ENCODE peak calls at places on chromosomes 16 and 17, in four cellular contexts. X is HEK293T, O is K562, U is HepG2. W is an unnamed sample.

GRCh38 chr16:57539072-57539796 is 2.9 kb upstream of the CCDC102A start:
- DNase-seq in X (no peak), O (no peak), U (no peak), W (no peak)

GRCh38 chr17:27674335-27674734 is 43.3 kb downstream of the LGALS9 start:
- DNase-seq in X (no peak), O (no peak), U (no peak), W (no peak)

GRCh38 chr16:8848939-8849391 is 19.8 kb downstream of the CARHSP1 start:
- DNase-seq in X (no peak), O (no peak), U (no peak), W (no peak)

GRCh38 chr16:67226295-67226803 is 581 bp upstream of the TMEM208 start:
- DNase-seq in X (no peak), O (no peak), U (no peak), W (no peak)

GRCh38 chr17:54678158-54678557 is 222.5 kb upstream of the TOM1L1 start:
- DNase-seq in X (no peak), O (no peak), U (no peak), W (no peak)

GRCh38 chr16:27333549-27333948 is 19.8 kb downstream of the IL4R start:
- DNase-seq in X (no peak), O (no peak), U (no peak), W (no peak)

GRCh38 chr17:50363217-50364060 is 9.5 kb downstream of the MRPL27 start:
- DNase-seq in X (no peak), O (no peak), U (peak; percentile 46), W (peak; percentile 82)

GRCh38 chr16:29940656-29941055 is 14.6 kb upstream of the KCTD13 start:
- DNase-seq in X (no peak), O (no peak), U (no peak), W (no peak)

GRCh38 chr16:64250866-64251265 is 871.0 kb downstream of the CDH11 start:
- DNase-seq in X (no peak), O (no peak), U (no peak), W (no peak)

GRCh38 chr16:85233520-85233919 is 121.2 kb upstream of the CIBAR2 start:
- DNase-seq in X (no peak), O (no peak), U (no peak), W (no peak)

GRCh38 chr16:67672739-67673662 is 6.4 kb downstream of the C16orf86 start:
- DNase-seq in X (peak; percentile 74), O (peak; percentile 80), U (peak; percentile 72), W (peak; percentile 79)

GRCh38 chr16:47928008-47928407 is 227.8 kb downstream of the ABCC12 start:
- DNase-seq in X (no peak), O (no peak), U (peak; percentile 44), W (peak; percentile 31)

GRCh38 chr16:84585886-84586285 is 32.0 kb downstream of the COTL1 start:
- DNase-seq in X (peak; percentile 53), O (peak; percentile 72), U (no peak), W (peak; percentile 77)

GRCh38 chr17:57501016-57501415 is 244.1 kb downstream of the CCDC182 start:
- DNase-seq in X (no peak), O (no peak), U (no peak), W (no peak)

GRCh38 chr17:30336369-30337171 is 2.7 kb upstream of the TMIGD1 start:
- DNase-seq in X (peak; percentile 49), O (peak; percentile 69), U (peak; percentile 95), W (peak; percentile 62)

GRCh38 chr16:48535831-48536599 is 74.0 kb downstream of the N4BP1 start:
- DNase-seq in X (no peak), O (no peak), U (peak; percentile 21), W (no peak)

GRCh38 chr17:65552214-65552613 is 9.2 kb downstream of the AXIN2 start:
- DNase-seq in X (no peak), O (no peak), U (no peak), W (no peak)

GRCh38 chr17:80871341-80871740 is 120.3 kb upstream of the CHMP6 start:
- DNase-seq in X (no peak), O (no peak), U (no peak), W (peak; percentile 8)

GRCh38 chr17:50620848-50621247 is 13.8 kb upstream of the ABCC3 start:
- DNase-seq in X (peak; percentile 59), O (peak; percentile 51), U (no peak), W (peak; percentile 75)

GRCh38 chr16:87183647-87184046 is 133.5 kb downstream of the C16orf95 start:
- DNase-seq in X (no peak), O (no peak), U (no peak), W (no peak)

GRCh38 chr17:28727727-28728363 is 743 bp upstream of the NEK8 start:
- DNase-seq in X (no peak), O (peak; percentile 46), U (peak; percentile 85), W (peak; percentile 82)

GRCh38 chr17:17682737-17683675 is 1.7 kb downstream of the RAI1 start:
- DNase-seq in X (peak; percentile 67), O (peak; percentile 27), U (no peak), W (peak; percentile 59)

GRCh38 chr16:1152651-1153259 is at the start of gene CACNA1H:
- DNase-seq in X (peak; percentile 88), O (peak; percentile 96), U (no peak), W (peak; percentile 63)
- TF ChIP-seq ELF4 in X (no peak), O (no peak), U (no peak), W (no peak)

GRCh38 chr17:1058423-1059130 is 61.6 kb downstream of the TIMM22 start:
- DNase-seq in X (peak; percentile 77), O (peak; percentile 71), U (peak; percentile 41), W (peak; percentile 77)
- TF ChIP-seq ELF4 in X (no peak), O (no peak), U (no peak), W (no peak)

GRCh38 chr17:59762022-59762825 is 54.8 kb downstream of the VMP1 start:
- DNase-seq in X (no peak), O (no peak), U (no peak), W (no peak)
- TF ChIP-seq ELF4 in X (no peak), O (no peak), U (no peak), W (no peak)

GRCh38 chr17:33942414-33942813 is 312.7 kb upstream of the CCL2 start:
- DNase-seq in X (no peak), O (peak; percentile 59), U (no peak), W (no peak)
- TF ChIP-seq ELF4 in X (no peak), O (no peak), U (no peak), W (no peak)

GRCh38 chr17:62715882-62716390 is 88.5 kb downstream of the MRC2 start:
- DNase-seq in X (no peak), O (no peak), U (no peak), W (no peak)

GRCh38 chr17:62713096-62713870 is 85.8 kb downstream of the MRC2 start:
- DNase-seq in X (no peak), O (no peak), U (no peak), W (no peak)

GRCh38 chr17:62714016-62714777 is 86.7 kb downstream of the MRC2 start:
- DNase-seq in X (no peak), O (no peak), U (no peak), W (no peak)

GRCh38 chr17:62708587-62708986 is 81.1 kb downstream of the MRC2 start:
- DNase-seq in X (no peak), O (no peak), U (no peak), W (no peak)

DNA sequence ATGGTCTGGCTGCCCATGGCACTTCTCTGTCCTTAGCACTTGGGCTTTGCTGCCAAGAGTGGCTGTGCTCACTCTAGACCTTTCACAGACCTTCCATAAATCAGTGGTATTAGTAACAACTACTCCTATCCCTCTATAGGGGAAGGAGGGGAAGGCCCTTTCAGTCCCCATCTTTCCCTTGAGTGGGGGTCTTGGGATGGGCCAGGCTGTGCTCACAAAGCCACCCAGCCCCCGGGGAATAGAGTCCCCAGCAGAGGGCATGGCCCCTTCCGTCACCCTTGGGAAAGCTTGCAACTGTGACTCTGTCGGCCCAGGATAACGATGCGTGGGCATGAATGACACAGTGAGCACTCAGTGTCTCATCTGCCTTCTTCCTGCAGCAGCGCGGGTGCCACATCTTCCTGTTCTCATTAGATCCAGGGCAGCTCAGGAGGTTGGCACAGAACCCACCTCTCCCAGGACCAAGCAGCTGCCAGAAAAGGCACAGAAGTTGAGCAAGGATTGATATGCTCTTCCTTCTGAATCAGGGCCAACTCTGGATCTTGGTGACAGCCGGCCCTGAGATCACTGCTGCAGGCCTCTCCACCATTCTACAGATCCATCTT is 84.6 kb downstream of the MRC2 start:
- DNase-seq in X (no peak), O (no peak), U (no peak), W (no peak)
- TF ChIP-seq ELF4 in X (no peak), O (no peak), U (no peak), W (no peak)

GRCh38 chr17:2710075-2710803 is 1.3 kb downstream of the CLUH start:
- DNase-seq in X (no peak), O (no peak), U (no peak), W (no peak)

GRCh38 chr17:2711608-2712299 is at the start of gene CLUH:
- DNase-seq in X (peak; percentile 87), O (peak; percentile 84), U (peak; percentile 67), W (peak; percentile 62)

GRCh38 chr17:2709173-2709661 is 2.3 kb downstream of the CLUH start:
- DNase-seq in X (no peak), O (no peak), U (no peak), W (no peak)

GRCh38 chr17:2712300-2713043 is 908 bp upstream of the CLUH start:
- DNase-seq in X (peak; percentile 18), O (no peak), U (no peak), W (no peak)

DNA sequence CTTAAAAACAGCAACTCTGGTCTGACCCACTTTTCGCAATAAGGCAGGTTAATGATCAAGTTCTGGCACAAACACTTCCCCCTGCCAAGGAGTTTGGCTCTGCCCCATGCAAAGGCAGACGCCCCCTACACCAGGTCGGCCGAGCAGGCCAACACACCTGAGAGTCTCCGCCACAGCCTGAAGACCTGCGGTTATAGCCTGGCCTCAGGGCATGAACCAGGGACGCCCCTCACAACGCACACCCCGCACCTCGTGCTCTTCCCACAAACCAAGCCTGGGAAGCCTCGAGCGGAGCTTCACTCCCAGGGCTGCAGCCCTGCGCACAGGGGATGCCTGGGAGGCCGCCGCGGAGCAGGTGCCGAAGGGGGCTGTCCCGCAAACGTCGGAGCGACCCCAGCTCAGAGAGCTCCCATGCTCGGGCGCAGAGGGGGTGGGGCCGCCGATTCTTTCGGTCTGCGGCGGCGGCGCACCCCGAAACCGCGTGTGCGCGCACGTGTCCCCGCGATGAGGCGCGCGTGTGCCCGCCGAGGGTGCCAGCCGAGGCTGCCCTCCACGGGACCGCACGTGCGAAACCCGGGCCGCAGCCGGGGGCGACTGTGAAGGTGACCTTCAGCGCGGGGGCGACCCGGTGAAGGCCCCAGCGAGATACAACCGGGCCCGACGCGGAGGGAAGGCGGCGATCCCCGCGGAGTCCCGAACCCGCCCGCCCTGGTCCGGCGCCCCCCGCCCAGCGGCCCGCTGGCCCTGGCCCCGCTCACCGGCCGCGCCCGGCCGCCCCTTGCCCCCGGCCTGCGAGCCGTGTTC is 558 bp downstream of the CLUH start:
- DNase-seq in X (peak; percentile 32), O (peak; percentile 74), U (peak; percentile 75), W (peak; percentile 49)
- TF ChIP-seq ELF4 in X (no peak), O (no peak), U (peak; percentile 28), W (no peak)